ENCODE peak calls at places on chromosomes 11 and 22, in four cellular contexts. W, S, R and K are unnamed samples.

GRCh38 chr22:44371741-44372525 is 59.2 kb upstream of the SHISAL1 start:
- DNase-seq in S (no peak), R (no peak), W (no peak), K (no peak)

GRCh38 chr11:17813391-17814059 is 78.9 kb downstream of the KCNC1 start:
- DNase-seq in S (no peak), R (no peak), W (no peak), K (no peak)

GRCh38 chr22:36816635-36817428 is at the start of gene PVALB:
- DNase-seq in R (no peak), W (no peak), S (no peak), K (peak; percentile 73)

GRCh38 chr11:79243412-79244174 is 197.2 kb downstream of the TENM4 start:
- DNase-seq in W (no peak), S (no peak), R (no peak), K (no peak)

GRCh38 chr11:57251491-57252104 is 14.5 kb upstream of the APLNR start:
- DNase-seq in W (no peak), S (no peak), R (no peak), K (no peak)

GRCh38 chr11:96658436-96658835 is 268.6 kb downstream of the JRKL start:
- DNase-seq in S (no peak), W (no peak), R (no peak), K (no peak)

GRCh38 chr22:30196141-30196866 is 50.3 kb downstream of the LIF start:
- DNase-seq in S (peak; percentile 93), W (peak; percentile 99), R (no peak), K (peak; percentile 73)

GRCh38 chr11:47980907-47981621 is 705 bp downstream of the PTPRJ start:
- DNase-seq in R (peak; percentile 68), W (peak; percentile 27), S (no peak), K (peak; percentile 66)

GRCh38 chr11:62602141-62603071 is 741 bp upstream of the MTA2 start:
- DNase-seq in R (peak; percentile 74), W (peak; percentile 26), S (peak; percentile 89), K (peak; percentile 47)

GRCh38 chr11:69906453-69906907 is 87.3 kb upstream of the FGF3 start:
- DNase-seq in S (no peak), R (no peak), W (peak; percentile 13), K (no peak)

GRCh38 chr22:27150530-27150909 is 493.1 kb downstream of the MIAT start:
- DNase-seq in R (no peak), S (no peak), W (no peak), K (no peak)

GRCh38 chr11:73528420-73528819 is 69.5 kb downstream of the FAM168A start:
- DNase-seq in R (no peak), W (no peak), S (no peak), K (no peak)

GRCh38 chr11:73528877-73529530 is 68.9 kb downstream of the FAM168A start:
- DNase-seq in W (no peak), R (no peak), S (no peak), K (no peak)

GRCh38 chr11:73531386-73531785 is 66.5 kb downstream of the FAM168A start:
- DNase-seq in S (no peak), R (no peak), W (no peak), K (no peak)

GRCh38 chr11:73528013-73528412 is 69.9 kb downstream of the FAM168A start:
- DNase-seq in S (no peak), W (no peak), R (no peak), K (no peak)

DNA sequence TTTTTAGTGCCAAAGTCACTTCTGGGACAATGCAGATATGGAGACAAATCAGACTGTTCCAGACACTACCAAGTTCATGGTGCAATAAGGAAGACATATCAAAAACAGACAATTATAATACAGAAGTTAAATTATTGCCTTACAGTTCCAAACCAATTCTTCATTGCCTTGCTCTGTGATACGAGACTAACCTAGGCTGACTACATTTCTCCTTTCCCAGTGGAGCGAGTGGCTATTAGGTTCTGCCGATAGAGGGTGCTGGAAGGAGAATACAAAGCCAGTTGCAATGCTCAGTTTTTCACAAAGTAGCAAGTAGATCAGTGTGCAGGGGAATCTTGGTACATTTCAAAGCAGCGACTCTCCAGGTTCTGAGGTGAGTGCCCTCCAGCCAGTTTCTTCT is 67.8 kb downstream of the FAM168A start:
- DNase-seq in S (no peak), R (no peak), W (no peak), K (no peak)
- TF ChIP-seq CTCF in S (no peak), R (no peak), W (peak; percentile 48), K (no peak)

DNA sequence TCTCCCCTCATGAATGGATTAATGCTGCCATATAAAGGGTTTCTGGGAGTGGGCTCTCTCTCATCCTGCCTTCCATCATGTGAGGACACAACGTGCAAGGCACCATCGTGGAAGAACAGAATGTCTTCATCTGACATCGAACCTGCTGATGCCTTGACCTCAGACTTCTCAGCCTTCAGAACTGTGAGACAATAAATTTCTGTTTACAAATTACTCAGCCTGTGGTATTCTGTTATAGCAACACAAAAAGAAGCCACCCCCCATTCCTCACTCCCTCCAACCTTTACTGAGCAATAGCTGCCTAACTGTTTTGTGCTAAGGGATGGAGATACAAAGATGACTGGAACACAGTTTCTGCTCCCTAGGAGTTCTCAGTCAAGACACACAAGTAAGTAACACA is 106.1 kb upstream of the PLET1 start:
- DNase-seq in S (no peak), W (peak; percentile 59), R (no peak), K (no peak)
- TF ChIP-seq CTCF in S (no peak), W (no peak), R (no peak), K (no peak)

DNA sequence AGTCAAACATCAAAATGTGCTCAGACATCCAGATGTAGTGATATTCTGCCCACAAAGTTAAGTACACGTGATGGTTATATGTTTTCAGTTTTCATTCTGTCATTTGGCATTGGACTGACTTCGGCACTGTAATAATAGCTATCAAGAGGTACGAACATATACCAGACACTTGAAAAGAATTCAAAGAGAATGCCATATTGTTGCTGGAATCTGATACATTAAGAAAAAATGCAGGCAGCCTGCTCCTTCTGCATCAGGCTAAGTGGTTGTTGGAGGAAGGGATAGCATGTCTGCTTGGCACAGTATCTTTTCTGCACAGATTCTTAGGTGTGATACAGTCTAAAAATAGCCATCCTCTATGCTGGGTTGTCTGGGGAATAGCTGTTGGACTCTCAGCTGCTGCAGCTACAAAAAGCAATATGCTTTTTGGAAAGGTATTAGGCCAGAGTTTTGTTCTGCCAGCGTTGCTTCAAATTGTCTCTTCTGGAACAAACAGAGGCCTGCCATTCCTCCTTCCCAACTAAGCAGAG is 892.5 kb downstream of the TBC1D22A start:
- DNase-seq in W (no peak), S (no peak), R (no peak), K (no peak)
- TF ChIP-seq CTCF in W (no peak), S (no peak), R (no peak), K (no peak)

GRCh38 chr11:10762185-10762584 is 11.1 kb downstream of the CTR9 start:
- DNase-seq in S (no peak), W (no peak), R (peak; percentile 17), K (no peak)
- TF ChIP-seq CTCF in S (no peak), W (no peak), R (peak; percentile 7), K (no peak)

DNA sequence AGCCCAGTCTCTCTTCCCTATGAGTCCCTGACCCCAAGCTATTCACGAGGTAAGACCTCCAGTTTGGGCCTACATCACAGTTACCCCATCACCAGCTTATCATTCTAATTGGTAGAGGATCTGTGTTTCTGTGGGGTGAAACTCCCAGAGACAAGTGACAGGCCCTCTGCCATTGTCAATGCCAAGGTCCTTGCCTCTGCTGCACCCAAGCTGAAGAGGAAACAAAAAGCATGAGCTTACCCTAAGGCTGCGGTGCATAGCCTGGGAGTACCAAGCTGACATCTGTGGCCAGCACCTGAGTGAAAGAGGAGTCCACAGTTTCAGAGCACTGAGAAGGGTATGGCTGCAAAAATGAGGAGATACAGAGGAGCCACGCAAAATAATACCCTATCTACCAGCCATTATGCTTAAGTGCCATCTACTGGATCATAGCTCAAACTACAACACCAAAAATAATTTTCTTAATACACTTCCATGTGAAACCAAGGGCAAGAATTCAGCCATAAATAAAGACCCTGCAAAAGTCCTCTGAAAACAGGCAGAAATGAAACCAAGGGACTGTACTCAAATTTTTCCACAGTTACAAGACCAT is 62.3 kb upstream of the ANO5 start:
- DNase-seq in S (no peak), R (no peak), W (no peak), K (no peak)
- TF ChIP-seq CTCF in S (no peak), R (no peak), W (peak; percentile 40), K (peak; percentile 31)

DNA sequence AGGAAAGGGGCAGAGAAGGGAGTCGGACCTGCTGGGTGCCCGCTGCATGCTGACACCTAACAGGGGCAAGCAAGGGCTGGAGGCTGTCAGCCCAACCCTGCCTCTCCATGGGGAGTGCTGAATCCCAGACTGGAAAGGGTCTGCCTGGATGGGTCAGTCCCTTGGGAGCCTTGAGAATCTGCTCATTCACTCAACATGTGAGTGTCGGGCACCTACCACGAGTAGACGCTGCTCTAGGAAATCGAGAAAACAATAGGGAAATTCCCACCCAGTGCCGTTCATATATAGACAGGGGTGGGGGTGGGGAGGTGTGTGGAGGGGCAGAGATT is 4.4 kb upstream of the CTSD start:
- DNase-seq in W (no peak), S (no peak), R (no peak), K (no peak)
- TF ChIP-seq CTCF in W (no peak), S (no peak), R (no peak), K (no peak)

DNA sequence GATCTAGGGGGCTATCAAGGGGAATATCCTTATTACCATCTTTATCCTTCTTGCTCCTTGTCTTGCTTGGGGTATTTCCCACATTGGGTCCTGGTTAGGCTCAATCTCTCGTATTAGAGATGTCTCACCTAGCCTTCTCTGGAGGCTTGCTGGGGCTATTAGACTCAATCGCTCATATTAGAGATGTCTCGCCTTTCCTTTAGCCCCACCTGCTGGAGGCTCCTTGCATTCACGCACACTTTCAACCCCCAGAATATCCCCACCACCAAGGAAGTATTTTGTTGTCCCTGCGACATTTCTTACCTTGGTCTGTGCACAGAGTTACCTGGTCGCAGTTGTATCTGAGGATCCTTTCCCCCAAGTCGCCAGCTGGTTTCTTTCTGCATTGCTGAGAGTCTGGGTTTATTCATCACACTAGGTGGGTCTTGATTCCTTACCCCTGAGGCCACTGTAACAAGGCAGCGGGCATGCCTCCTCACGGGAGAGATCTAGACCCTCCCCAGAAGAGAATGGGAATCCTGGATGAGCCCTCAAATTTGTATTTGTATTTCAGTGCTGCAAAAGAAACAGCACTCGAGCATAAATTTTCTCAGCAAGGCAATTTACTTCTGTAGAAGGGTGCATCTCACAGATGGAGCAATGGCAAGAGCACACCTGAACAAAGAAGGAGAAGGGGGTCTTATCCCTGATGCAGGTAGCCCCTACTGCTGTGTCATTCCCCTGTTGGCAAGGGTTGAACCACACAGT is 15.9 kb upstream of the HYLS1 start:
- DNase-seq in R (no peak), S (no peak), W (peak; percentile 16), K (no peak)
- TF ChIP-seq CTCF in R (no peak), S (no peak), W (peak; percentile 76), K (peak; percentile 17)